ENCODE peak calls at places on chromosomes 3 and 15, in four cellular contexts. One of them, this sample, is unnamed.

GRCh38 chr15:50148362-50148963 is 29.4 kb upstream of the ATP8B4 start:
- DNase-seq in AG08395: peak; percentile 33
- DNase-seq in neuronal stem cell: peak; percentile 70
- DNase-seq in CD4-positive, alpha-beta T cell: no peak
- DNase-seq in this sample: peak; percentile 16

GRCh38 chr15:77001966-77002365 is 7.0 kb downstream of the PSTPIP1 start:
- DNase-seq in AG08395: no peak
- DNase-seq in neuronal stem cell: no peak
- DNase-seq in CD4-positive, alpha-beta T cell: no peak
- DNase-seq in this sample: no peak

GRCh38 chr15:25600751-25601150 is 161.9 kb upstream of the UBE3A start:
- DNase-seq in AG08395: no peak
- DNase-seq in neuronal stem cell: no peak
- DNase-seq in CD4-positive, alpha-beta T cell: no peak
- DNase-seq in this sample: no peak

GRCh38 chr3:110343376-110343775 is 728.2 kb upstream of the NECTIN3 start:
- DNase-seq in AG08395: peak; percentile 54
- DNase-seq in neuronal stem cell: peak; percentile 8
- DNase-seq in CD4-positive, alpha-beta T cell: no peak
- DNase-seq in this sample: no peak

GRCh38 chr3:186212611-186213010 is 103.7 kb upstream of the ETV5 start:
- DNase-seq in AG08395: no peak
- DNase-seq in neuronal stem cell: no peak
- DNase-seq in CD4-positive, alpha-beta T cell: no peak
- DNase-seq in this sample: no peak

GRCh38 chr15:92069308-92070244 is 216.1 kb downstream of the SLCO3A1 start:
- DNase-seq in AG08395: peak; percentile 87
- DNase-seq in neuronal stem cell: no peak
- DNase-seq in CD4-positive, alpha-beta T cell: peak; percentile 10
- DNase-seq in this sample: no peak

GRCh38 chr3:196694202-196694638 is 17.8 kb downstream of the CEP19 start:
- DNase-seq in AG08395: peak; percentile 30
- DNase-seq in neuronal stem cell: no peak
- DNase-seq in CD4-positive, alpha-beta T cell: no peak
- DNase-seq in this sample: no peak

GRCh38 chr15:59104602-59104911 is 389 bp upstream of the CCNB2 start:
- DNase-seq in AG08395: no peak
- DNase-seq in neuronal stem cell: no peak
- DNase-seq in CD4-positive, alpha-beta T cell: no peak
- DNase-seq in this sample: no peak

GRCh38 chr15:67173786-67174185 is 80.7 kb downstream of the AAGAB start:
- DNase-seq in AG08395: no peak
- DNase-seq in neuronal stem cell: no peak
- DNase-seq in CD4-positive, alpha-beta T cell: no peak
- DNase-seq in this sample: no peak

GRCh38 chr3:192299921-192300320 is 427.4 kb downstream of the FGF12 start:
- DNase-seq in AG08395: no peak
- DNase-seq in neuronal stem cell: no peak
- DNase-seq in CD4-positive, alpha-beta T cell: no peak
- DNase-seq in this sample: no peak

GRCh38 chr3:131526801-131527347 is 24.1 kb upstream of the MRPL3 start:
- DNase-seq in AG08395: peak; percentile 54
- DNase-seq in neuronal stem cell: peak; percentile 42
- DNase-seq in CD4-positive, alpha-beta T cell: no peak
- DNase-seq in this sample: peak; percentile 44

GRCh38 chr15:76470691-76471090 is 134.1 kb downstream of the ISL2 start:
- DNase-seq in AG08395: peak; percentile 41
- DNase-seq in neuronal stem cell: no peak
- DNase-seq in CD4-positive, alpha-beta T cell: no peak
- DNase-seq in this sample: no peak

GRCh38 chr3:141012571-141012970 is 38.6 kb upstream of the SPSB4 start:
- DNase-seq in AG08395: no peak
- DNase-seq in neuronal stem cell: no peak
- DNase-seq in CD4-positive, alpha-beta T cell: no peak
- DNase-seq in this sample: no peak

GRCh38 chr15:64197425-64197824 is 34.6 kb upstream of the PPIB start:
- DNase-seq in AG08395: peak; percentile 72
- DNase-seq in neuronal stem cell: no peak
- DNase-seq in CD4-positive, alpha-beta T cell: no peak
- DNase-seq in this sample: no peak

GRCh38 chr3:66817946-66818557 is 180.1 kb upstream of the KBTBD8 start:
- DNase-seq in AG08395: no peak
- DNase-seq in neuronal stem cell: no peak
- DNase-seq in CD4-positive, alpha-beta T cell: no peak
- DNase-seq in this sample: no peak

GRCh38 chr3:141240290-141241247 is 8.9 kb downstream of the PXYLP1 start:
- DNase-seq in AG08395: peak; percentile 34
- DNase-seq in neuronal stem cell: no peak
- DNase-seq in CD4-positive, alpha-beta T cell: no peak
- DNase-seq in this sample: no peak

GRCh38 chr15:70426065-70426821 is 328.5 kb upstream of the TLE3 start:
- DNase-seq in AG08395: peak; percentile 21
- DNase-seq in neuronal stem cell: no peak
- DNase-seq in CD4-positive, alpha-beta T cell: no peak
- DNase-seq in this sample: no peak

GRCh38 chr3:131357275-131357674 is 24.3 kb upstream of the NUDT16 start:
- DNase-seq in AG08395: no peak
- DNase-seq in neuronal stem cell: no peak
- DNase-seq in CD4-positive, alpha-beta T cell: no peak
- DNase-seq in this sample: no peak

GRCh38 chr3:48129921-48130320 is 58.3 kb downstream of the CDC25A start:
- DNase-seq in AG08395: no peak
- DNase-seq in neuronal stem cell: no peak
- DNase-seq in CD4-positive, alpha-beta T cell: no peak
- DNase-seq in this sample: no peak

GRCh38 chr3:172307143-172307560 is 141.1 kb downstream of the GHSR start:
- DNase-seq in AG08395: no peak
- DNase-seq in neuronal stem cell: no peak
- DNase-seq in CD4-positive, alpha-beta T cell: no peak
- DNase-seq in this sample: no peak

GRCh38 chr3:49124991-49125670 is 4.5 kb upstream of the USP19 start:
- DNase-seq in AG08395: no peak
- DNase-seq in neuronal stem cell: no peak
- DNase-seq in CD4-positive, alpha-beta T cell: no peak
- DNase-seq in this sample: no peak

GRCh38 chr15:36737430-36737891 is 158.0 kb downstream of the CDIN1 start:
- DNase-seq in AG08395: peak; percentile 35
- DNase-seq in neuronal stem cell: no peak
- DNase-seq in CD4-positive, alpha-beta T cell: no peak
- DNase-seq in this sample: no peak

GRCh38 chr15:33104276-33104675 is 90.2 kb downstream of the FMN1 start:
- DNase-seq in AG08395: peak; percentile 53
- DNase-seq in neuronal stem cell: no peak
- DNase-seq in CD4-positive, alpha-beta T cell: no peak
- DNase-seq in this sample: no peak

GRCh38 chr15:101288905-101289513 is 6.0 kb downstream of the SNRPA1 start:
- DNase-seq in AG08395: peak; percentile 61
- DNase-seq in neuronal stem cell: no peak
- DNase-seq in CD4-positive, alpha-beta T cell: no peak
- DNase-seq in this sample: no peak

GRCh38 chr15:85473455-85473854 is 93.1 kb downstream of the AKAP13 start:
- DNase-seq in AG08395: peak; percentile 45
- DNase-seq in neuronal stem cell: no peak
- DNase-seq in CD4-positive, alpha-beta T cell: no peak
- DNase-seq in this sample: no peak

GRCh38 chr3:117622130-117622841 is 912.7 kb downstream of the TUSC7 start:
- DNase-seq in AG08395: peak; percentile 79
- DNase-seq in neuronal stem cell: no peak
- DNase-seq in CD4-positive, alpha-beta T cell: no peak
- DNase-seq in this sample: no peak

GRCh38 chr3:190012314-190012782 is 108.3 kb downstream of the P3H2 start:
- DNase-seq in AG08395: peak; percentile 10
- DNase-seq in neuronal stem cell: peak; percentile 36
- DNase-seq in CD4-positive, alpha-beta T cell: no peak
- DNase-seq in this sample: no peak

GRCh38 chr15:67202991-67203390 is 51.5 kb downstream of the AAGAB start:
- DNase-seq in AG08395: no peak
- DNase-seq in neuronal stem cell: no peak
- DNase-seq in CD4-positive, alpha-beta T cell: no peak
- DNase-seq in this sample: no peak

GRCh38 chr15:56844892-56845291 is 73.6 kb upstream of the TCF12 start:
- DNase-seq in AG08395: no peak
- DNase-seq in neuronal stem cell: no peak
- DNase-seq in CD4-positive, alpha-beta T cell: no peak
- DNase-seq in this sample: no peak

GRCh38 chr15:86162172-86162591 is 82.5 kb downstream of the AGBL1 start:
- DNase-seq in AG08395: no peak
- DNase-seq in neuronal stem cell: no peak
- DNase-seq in CD4-positive, alpha-beta T cell: no peak
- DNase-seq in this sample: no peak

GRCh38 chr15:29127506-29128430 is 141.9 kb downstream of the NSMCE3 start:
- DNase-seq in AG08395: no peak
- DNase-seq in neuronal stem cell: no peak
- DNase-seq in CD4-positive, alpha-beta T cell: no peak
- DNase-seq in this sample: no peak

GRCh38 chr3:183370391-183370790 is 58.0 kb downstream of the MCF2L2 start:
- DNase-seq in AG08395: no peak
- DNase-seq in neuronal stem cell: no peak
- DNase-seq in CD4-positive, alpha-beta T cell: no peak
- DNase-seq in this sample: no peak